ENCODE peak calls at places on chromosomes 6 and 20, in five cellular contexts. O is AG04449; T is central memory CD4-positive, alpha-beta T cell; B is stimulated activated naive B cell treated with anti-CD40 and anti-IgM and Interleukin-4, amounts not matched to agents 10 μg/mL and 1 μg/mL and 100 μg/mL, for 72 hours; E is cardiac muscle cell. S is an unnamed sample.
A peak's percentile ranks its signal among the peaks of the same experiment; 100 is the strongest.

GRCh38 chr20:1391640-1392442 is 1.0 kb downstream of the FKBP1A start:
- DNase-seq in O (no peak), E (peak; percentile 15), T (no peak), B (no peak), S (peak; percentile 29)

GRCh38 chr20:31740208-31740607 is 1.1 kb downstream of the TPX2 start:
- DNase-seq in T (no peak), O (no peak), E (no peak), B (no peak), S (no peak)

GRCh38 chr6:95203153-95203754 is 374.1 kb upstream of the MANEA start:
- DNase-seq in B (no peak), O (no peak), T (no peak), E (peak; percentile 56), S (peak; percentile 37)

GRCh38 chr6:127384007-127384406 is 40.6 kb upstream of the ECHDC1 start:
- DNase-seq in O (peak; percentile 44), E (no peak), B (no peak), T (no peak), S (no peak)

GRCh38 chr6:134722996-134723871 is 226.7 kb downstream of the ALDH8A1 start:
- DNase-seq in E (no peak), T (no peak), B (no peak), O (no peak), S (no peak)

GRCh38 chr20:9837634-9838033 is 1.2 kb downstream of the PAK5 start:
- DNase-seq in E (peak; percentile 4), T (no peak), O (no peak), B (no peak), S (no peak)

GRCh38 chr20:54566224-54566750 is 90.9 kb downstream of the DOK5 start:
- DNase-seq in O (no peak), E (no peak), T (no peak), B (no peak), S (no peak)

GRCh38 chr6:46996860-46997641 is 45.1 kb downstream of the ADGRF1 start:
- DNase-seq in E (no peak), O (no peak), B (no peak), T (no peak), S (no peak)

GRCh38 chr6:8237668-8238067 is 135.3 kb upstream of the EEF1E1 start:
- DNase-seq in B (no peak), E (peak; percentile 24), O (no peak), T (no peak), S (no peak)

GRCh38 chr20:54172856-54173652 is 732 bp downstream of the CYP24A1 start:
- DNase-seq in E (peak; percentile 36), O (no peak), T (no peak), B (no peak), S (no peak)

GRCh38 chr6:6593876-6594275 is 5.4 kb downstream of the LY86 start:
- DNase-seq in E (no peak), O (no peak), T (no peak), B (no peak), S (no peak)

GRCh38 chr6:53615633-53616449 is 49.7 kb downstream of the KLHL31 start:
- DNase-seq in O (no peak), B (no peak), T (no peak), E (no peak), S (peak; percentile 87)

GRCh38 chr6:53199156-53199555 is 50.5 kb upstream of the GCM1 start:
- DNase-seq in T (no peak), B (peak; percentile 67), E (no peak), O (no peak), S (no peak)

GRCh38 chr6:30937265-30937664 is 3.5 kb upstream of the MUCL3 start:
- DNase-seq in O (no peak), E (no peak), B (no peak), T (no peak), S (no peak)

GRCh38 chr6:25706314-25707014 is 48.1 kb upstream of the SLC17A4 start:
- DNase-seq in T (no peak), B (no peak), E (peak; percentile 53), O (no peak), S (no peak)

GRCh38 chr6:130900913-130901312 is 73.7 kb downstream of the SMLR1 start:
- DNase-seq in B (no peak), T (no peak), O (peak; percentile 26), E (no peak), S (peak; percentile 12)

GRCh38 chr6:42468273-42468672 is 16.5 kb upstream of the TRERF1 start:
- DNase-seq in O (no peak), B (no peak), E (no peak), T (no peak), S (no peak)

GRCh38 chr20:32359633-32360332 is 1.7 kb downstream of the ASXL1 start:
- DNase-seq in B (no peak), E (no peak), O (no peak), T (peak; percentile 21), S (no peak)

GRCh38 chr20:60470366-60470765 is 512.1 kb downstream of the CDH26 start:
- DNase-seq in B (no peak), O (no peak), T (no peak), E (no peak), S (no peak)

GRCh38 chr6:17923401-17923863 is 64.0 kb downstream of the KIF13A start:
- DNase-seq in B (no peak), T (no peak), O (no peak), E (no peak), S (no peak)

GRCh38 chr20:33791021-33791420 is 20.1 kb upstream of the CHMP4B start:
- DNase-seq in T (no peak), O (no peak), B (no peak), E (no peak), S (no peak)

GRCh38 chr6:30067460-30068139 is 602 bp downstream of the PPP1R11 start:
- DNase-seq in E (peak; percentile 85), B (no peak), T (no peak), O (no peak), S (no peak)

GRCh38 chr6:149043476-149044130 is 273.9 kb upstream of the TAB2 start:
- DNase-seq in B (no peak), O (no peak), E (no peak), T (no peak), S (no peak)

GRCh38 chr6:109722564-109723254 is 31.6 kb downstream of the FIG4 start:
- DNase-seq in B (no peak), T (no peak), O (no peak), E (no peak), S (no peak)

GRCh38 chr6:47268572-47269187 is 41.0 kb downstream of the TNFRSF21 start:
- DNase-seq in T (no peak), E (no peak), B (no peak), O (no peak), S (no peak)

GRCh38 chr20:4490595-4491280 is 231.0 kb upstream of the PRND start:
- DNase-seq in B (no peak), T (no peak), E (no peak), O (no peak), S (no peak)

GRCh38 chr20:53494753-53495152 is 98.9 kb downstream of the ZNF217 start:
- DNase-seq in O (no peak), T (no peak), E (no peak), B (no peak), S (no peak)

GRCh38 chr6:35568967-35569606 is 56.4 kb upstream of the TULP1 start:
- DNase-seq in O (no peak), E (no peak), B (no peak), T (peak; percentile 7), S (no peak)

GRCh38 chr6:548091-548490 is 108.8 kb downstream of the HUS1B start:
- DNase-seq in O (no peak), B (no peak), T (no peak), E (no peak), S (no peak)

GRCh38 chr6:32432050-32432450 is 7.6 kb upstream of the HLA-DRA start:
- DNase-seq in O (no peak), T (peak; percentile 18), B (no peak), E (peak; percentile 20), S (peak; percentile 27)

GRCh38 chr6:84514089-84514971 is 250.1 kb downstream of the TBX18 start:
- DNase-seq in B (no peak), O (no peak), T (no peak), E (no peak), S (no peak)